ENCODE peak calls at places on chromosomes 4 and X, in five cellular contexts. P is HTR-8/SVneo; N is stimulated activated CD8-positive, alpha-beta memory T cell treated with anti-CD3 and anti-CD28 coated beads, Interleukin-4, amount 100 ng/mL, for 1 hour; U is choroid plexus epithelial cell; A is DMS 273 treated with DMSO at 0.1 percent for 48 hours. Y is an unnamed sample.

GRCh38 chr4:153067376-153067775 is 131.3 kb downstream of the FHDC1 start:
- DNase-seq in P (peak), N (no peak), U (peak), A (no peak), Y (peak)

GRCh38 chr4:141078871-141079270 is 54.4 kb downstream of the RNF150 start:
- DNase-seq in U (peak), N (no peak), A (no peak), P (no peak), Y (no peak)

GRCh38 chr4:133095591-133095990 is 53.5 kb upstream of the PCDH10 start:
- DNase-seq in N (no peak), P (no peak), A (no peak), U (no peak), Y (no peak)

GRCh38 chr4:176745902-176746301 is 46.8 kb downstream of the VEGFC start:
- DNase-seq in A (no peak), U (no peak), P (no peak), N (no peak), Y (no peak)

GRCh38 chr4:158371158-158371557 is 150.5 kb upstream of the RXFP1 start:
- DNase-seq in P (peak), A (no peak), U (peak), N (no peak), Y (no peak)

GRCh38 chrX:18548996-18549395 is 122.9 kb downstream of the RS1 start:
- DNase-seq in N (no peak), U (no peak), P (no peak), A (no peak), Y (no peak)

GRCh38 chr4:169249214-169249973 is 21.4 kb downstream of the SH3RF1 start:
- DNase-seq in N (no peak), A (no peak), P (no peak), U (peak), Y (no peak)

GRCh38 chrX:17499512-17499911 is 124.5 kb downstream of the NHS start:
- DNase-seq in U (no peak), A (no peak), P (no peak), N (no peak), Y (no peak)

GRCh38 chr4:42927946-42928345 is 35.4 kb downstream of the GRXCR1 start:
- DNase-seq in A (no peak), N (no peak), U (no peak), P (no peak), Y (no peak)

GRCh38 chr4:38189445-38189844 is 229.2 kb downstream of the PTTG2 start:
- DNase-seq in P (peak), U (peak), A (no peak), N (no peak), Y (no peak)

GRCh38 chr4:90293320-90293719 is 166.1 kb downstream of the CCSER1 start:
- DNase-seq in N (no peak), U (peak), P (no peak), A (no peak), Y (no peak)

GRCh38 chr4:112591593-112591992 is 45.1 kb downstream of the ZGRF1 start:
- DNase-seq in U (no peak), P (no peak), N (no peak), A (no peak), Y (no peak)

GRCh38 chrX:13376857-13377441 is 57.1 kb upstream of the ATXN3L start:
- DNase-seq in N (no peak), A (peak), P (no peak), U (peak), Y (no peak)

GRCh38 chrX:150062292-150063137 is 124.2 kb upstream of the EOLA2 start:
- DNase-seq in P (peak), N (no peak), A (no peak), U (peak), Y (no peak)

GRCh38 chr4:105369988-105370387 is 103.9 kb downstream of the PPA2 start:
- DNase-seq in P (no peak), A (no peak), N (no peak), U (peak), Y (no peak)

GRCh38 chr4:187256897-187257296 is 533.2 kb upstream of the FAT1 start:
- DNase-seq in P (no peak), A (no peak), U (no peak), N (no peak), Y (no peak)

GRCh38 chrX:20311505-20311904 is 44.8 kb upstream of the RPS6KA3 start:
- DNase-seq in U (no peak), A (no peak), N (no peak), P (no peak), Y (no peak)

GRCh38 chr4:57580710-57581109 is 470.5 kb upstream of the IGFBP7 start:
- DNase-seq in U (no peak), P (no peak), N (no peak), A (no peak), Y (no peak)

GRCh38 chrX:131650637-131651410 is 107.0 kb downstream of the OR13H1 start:
- DNase-seq in U (no peak), N (no peak), P (no peak), A (no peak), Y (no peak)

GRCh38 chrX:77900688-77901087 is 1.4 kb downstream of the COX7B start:
- DNase-seq in A (no peak), P (no peak), U (no peak), N (no peak), Y (no peak)

GRCh38 chrX:71616672-71617529 is 1.4 kb downstream of the CXCR3 start:
- DNase-seq in U (no peak), N (no peak), P (no peak), A (no peak), Y (no peak)

GRCh38 chr4:156547891-156548290 is 423.7 kb downstream of the PDGFC start:
- DNase-seq in P (no peak), A (no peak), N (no peak), U (peak), Y (no peak)